ENCODE peak calls at places on chromosomes 12 and 14, in six cellular contexts. X, W, T, D, K and M are unnamed samples.

GRCh38 chr14:101507306-101508150 is 53.8 kb upstream of the DIO3 start:
- DNase-seq in X (peak; percentile 2), W (no peak), T (no peak), D (peak; percentile 12), K (no peak), M (no peak)

GRCh38 chr12:24724765-24725307 is 224.1 kb downstream of the BCAT1 start:
- DNase-seq in X (no peak), W (no peak), T (no peak), D (no peak), K (no peak), M (no peak)

GRCh38 chr14:54816450-54816849 is 86.2 kb downstream of the GCH1 start:
- DNase-seq in X (no peak), W (no peak), T (no peak), D (no peak), K (no peak), M (no peak)

GRCh38 chr12:76346798-76347420 is 1.3 kb downstream of the BBS10 start:
- DNase-seq in X (no peak), W (no peak), T (no peak), D (no peak), K (peak; percentile 44), M (no peak)

GRCh38 chr14:58963873-58964597 is 224.4 kb upstream of the DAAM1 start:
- DNase-seq in X (no peak), W (no peak), T (peak; percentile 26), D (no peak), K (no peak), M (no peak)

GRCh38 chr14:103103461-103104388 is 9.2 kb downstream of the EXOC3L4 start:
- DNase-seq in X (peak; percentile 78), W (no peak), T (peak; percentile 55), D (peak; percentile 64), K (peak; percentile 72), M (no peak)

GRCh38 chr12:107126688-107127481 is 33.5 kb upstream of the CRY1 start:
- DNase-seq in X (no peak), W (no peak), T (peak; percentile 60), D (no peak), K (peak; percentile 33), M (no peak)

GRCh38 chr14:63295991-63296630 is 22.6 kb downstream of the GPHB5 start:
- DNase-seq in X (no peak), W (no peak), T (no peak), D (no peak), K (no peak), M (no peak)

GRCh38 chr14:104895207-104895785 is 29.4 kb upstream of the PLD4 start:
- DNase-seq in X (peak; percentile 40), W (no peak), T (no peak), D (peak; percentile 15), K (no peak), M (no peak)

GRCh38 chr12:121781751-121782615 is 11.5 kb downstream of the RHOF start:
- DNase-seq in X (no peak), W (peak; percentile 40), T (no peak), D (no peak), K (no peak), M (no peak)

GRCh38 chr12:54437243-54437642 is 18.2 kb upstream of the ITGA5 start:
- DNase-seq in X (no peak), W (no peak), T (no peak), D (no peak), K (no peak), M (no peak)

GRCh38 chr14:48027115-48027514 is 351.7 kb upstream of the MDGA2 start:
- DNase-seq in X (no peak), W (no peak), T (no peak), D (no peak), K (no peak), M (no peak)

GRCh38 chr12:103571286-103571685 is 15.8 kb upstream of the STAB2 start:
- DNase-seq in X (peak; percentile 24), W (no peak), T (peak; percentile 90), D (peak; percentile 50), K (no peak), M (no peak)

GRCh38 chr14:36450550-36450949 is 69.5 kb downstream of the NKX2-1 start:
- DNase-seq in X (no peak), W (no peak), T (no peak), D (no peak), K (no peak), M (no peak)

GRCh38 chr14:81343166-81343565 is 57.0 kb downstream of the STON2 start:
- DNase-seq in X (no peak), W (no peak), T (no peak), D (no peak), K (no peak), M (no peak)

GRCh38 chr12:69948874-69949273 is 123.8 kb downstream of the MYRFL start:
- DNase-seq in X (no peak), W (no peak), T (no peak), D (no peak), K (no peak), M (no peak)